ENCODE peak calls at places on chromosomes 5 and 9, in six cellular contexts. One of them, this sample, is unnamed. For H3K36me3, the result is how much of the 10 kb centered on the place peaks cover.

GRCh38 chr9:122128432-122129343 is 30.9 kb downstream of the NDUFA8 start:
- DNase-seq in IMR-90: no peak
- DNase-seq in neuronal stem cell: no peak
- DNase-seq in mesenchymal stem cell: no peak
- DNase-seq in trophoblast cell: no peak
- DNase-seq in H1: no peak
- DNase-seq in this sample: no peak

GRCh38 chr9:69421908-69422801 is 97.1 kb downstream of the ENTREP1 start:
- DNase-seq in IMR-90: peak
- DNase-seq in neuronal stem cell: peak
- DNase-seq in mesenchymal stem cell: peak
- DNase-seq in trophoblast cell: peak
- DNase-seq in H1: peak
- DNase-seq in this sample: peak

GRCh38 chr9:13020706-13021105 is 245.9 kb downstream of the LURAP1L start:
- DNase-seq in IMR-90: no peak
- DNase-seq in neuronal stem cell: no peak
- DNase-seq in mesenchymal stem cell: no peak
- DNase-seq in trophoblast cell: no peak
- DNase-seq in H1: no peak
- DNase-seq in this sample: no peak

GRCh38 chr9:89323257-89323841 is 5.0 kb downstream of the SECISBP2 start:
- DNase-seq in IMR-90: no peak
- DNase-seq in neuronal stem cell: no peak
- DNase-seq in mesenchymal stem cell: no peak
- DNase-seq in trophoblast cell: peak
- DNase-seq in H1: no peak
- DNase-seq in this sample: no peak

GRCh38 chr5:139880416-139881144 is 85.0 kb downstream of the PSD2 start:
- DNase-seq in IMR-90: no peak
- DNase-seq in neuronal stem cell: no peak
- DNase-seq in mesenchymal stem cell: peak
- DNase-seq in trophoblast cell: no peak
- DNase-seq in H1: no peak
- DNase-seq in this sample: no peak

GRCh38 chr5:72584466-72584865 is 77.3 kb upstream of the ZNF366 start:
- DNase-seq in IMR-90: no peak
- DNase-seq in neuronal stem cell: no peak
- DNase-seq in mesenchymal stem cell: no peak
- DNase-seq in trophoblast cell: no peak
- DNase-seq in H1: no peak
- DNase-seq in this sample: no peak

GRCh38 chr9:125889524-125890473 is 142.6 kb downstream of the PBX3 start:
- DNase-seq in IMR-90: peak
- DNase-seq in neuronal stem cell: peak
- DNase-seq in mesenchymal stem cell: peak
- DNase-seq in trophoblast cell: peak
- DNase-seq in H1: no peak
- DNase-seq in this sample: peak

GRCh38 chr9:123081824-123082223 is 48.4 kb downstream of the GPR21 start:
- DNase-seq in IMR-90: peak
- DNase-seq in neuronal stem cell: peak
- DNase-seq in mesenchymal stem cell: peak
- DNase-seq in trophoblast cell: peak
- DNase-seq in H1: no peak
- DNase-seq in this sample: peak

GRCh38 chr9:91197232-91198181 is 164.2 kb downstream of the AUH start:
- DNase-seq in IMR-90: peak
- DNase-seq in neuronal stem cell: no peak
- DNase-seq in mesenchymal stem cell: peak
- DNase-seq in trophoblast cell: peak
- DNase-seq in H1: no peak
- DNase-seq in this sample: peak

GRCh38 chr9:27665121-27665520 is 91.8 kb upstream of the C9orf72 start:
- DNase-seq in IMR-90: no peak
- DNase-seq in neuronal stem cell: no peak
- DNase-seq in mesenchymal stem cell: no peak
- DNase-seq in trophoblast cell: no peak
- DNase-seq in H1: no peak
- DNase-seq in this sample: no peak

GRCh38 chr5:146753618-146754123 is 124.9 kb downstream of the PPP2R2B start:
- DNase-seq in IMR-90: no peak
- DNase-seq in neuronal stem cell: no peak
- DNase-seq in mesenchymal stem cell: no peak
- DNase-seq in trophoblast cell: no peak
- DNase-seq in H1: no peak
- DNase-seq in this sample: no peak

GRCh38 chr9:29039258-29039657 is 1466.0 kb upstream of the C9orf72 start:
- DNase-seq in IMR-90: no peak
- DNase-seq in neuronal stem cell: no peak
- DNase-seq in mesenchymal stem cell: peak
- DNase-seq in trophoblast cell: no peak
- DNase-seq in H1: no peak
- DNase-seq in this sample: no peak

GRCh38 chr9:22008662-22009562 is at the start of gene CDKN2B:
- DNase-seq in IMR-90: peak
- DNase-seq in neuronal stem cell: peak
- DNase-seq in mesenchymal stem cell: peak
- DNase-seq in trophoblast cell: peak
- DNase-seq in H1: no peak
- DNase-seq in this sample: peak

GRCh38 chr5:180950291-180950949 is 38.2 kb upstream of the BTNL3 start:
- DNase-seq in IMR-90: no peak
- DNase-seq in neuronal stem cell: no peak
- DNase-seq in mesenchymal stem cell: no peak
- DNase-seq in trophoblast cell: peak
- DNase-seq in H1: no peak
- DNase-seq in this sample: no peak

GRCh38 chr9:134365791-134366222 is 39.6 kb downstream of the RXRA start:
- DNase-seq in IMR-90: no peak
- DNase-seq in neuronal stem cell: peak
- DNase-seq in mesenchymal stem cell: no peak
- DNase-seq in trophoblast cell: no peak
- DNase-seq in H1: no peak
- DNase-seq in this sample: peak

GRCh38 chr9:20564650-20565049 is 57.6 kb downstream of the MLLT3 start:
- DNase-seq in IMR-90: no peak
- DNase-seq in neuronal stem cell: no peak
- DNase-seq in mesenchymal stem cell: no peak
- DNase-seq in trophoblast cell: no peak
- DNase-seq in H1: no peak
- DNase-seq in this sample: no peak

GRCh38 chr9:84297162-84297821 is 43.3 kb downstream of the SLC28A3 start:
- DNase-seq in IMR-90: peak
- DNase-seq in neuronal stem cell: no peak
- DNase-seq in mesenchymal stem cell: peak
- DNase-seq in trophoblast cell: peak
- DNase-seq in H1: no peak
- DNase-seq in this sample: no peak

GRCh38 chr5:112419596-112420110 is 576 bp upstream of the EPB41L4A start:
- DNase-seq in IMR-90: no peak
- DNase-seq in neuronal stem cell: peak
- DNase-seq in mesenchymal stem cell: peak
- DNase-seq in trophoblast cell: peak
- DNase-seq in H1: no peak
- DNase-seq in this sample: peak

GRCh38 chr5:44952376-44952775 is 143.6 kb downstream of the MRPS30 start:
- DNase-seq in IMR-90: peak
- DNase-seq in neuronal stem cell: no peak
- DNase-seq in mesenchymal stem cell: peak
- DNase-seq in trophoblast cell: peak
- DNase-seq in H1: no peak
- DNase-seq in this sample: peak

GRCh38 chr9:16262467-16263261 is 607.8 kb downstream of the BNC2 start:
- DNase-seq in IMR-90: peak
- DNase-seq in neuronal stem cell: no peak
- DNase-seq in mesenchymal stem cell: peak
- DNase-seq in trophoblast cell: no peak
- DNase-seq in H1: no peak
- DNase-seq in this sample: peak

GRCh38 chr5:143200781-143201398 is 202.6 kb downstream of the NR3C1 start:
- DNase-seq in IMR-90: peak
- DNase-seq in neuronal stem cell: no peak
- DNase-seq in mesenchymal stem cell: peak
- DNase-seq in trophoblast cell: peak
- DNase-seq in H1: no peak
- DNase-seq in this sample: no peak

GRCh38 chr9:28970241-28970654 is 1397.0 kb upstream of the C9orf72 start:
- DNase-seq in IMR-90: no peak
- DNase-seq in neuronal stem cell: no peak
- DNase-seq in mesenchymal stem cell: no peak
- DNase-seq in trophoblast cell: no peak
- DNase-seq in H1: peak
- DNase-seq in this sample: no peak

GRCh38 chr9:130893250-130894101 is 3.1 kb downstream of the QRFP start:
- DNase-seq in IMR-90: no peak
- DNase-seq in neuronal stem cell: no peak
- DNase-seq in mesenchymal stem cell: peak
- DNase-seq in trophoblast cell: peak
- DNase-seq in H1: no peak
- DNase-seq in this sample: peak

GRCh38 chr5:66329078-66329477 is 185.0 kb downstream of the SREK1 start:
- DNase-seq in IMR-90: no peak
- DNase-seq in neuronal stem cell: no peak
- DNase-seq in mesenchymal stem cell: no peak
- DNase-seq in trophoblast cell: peak
- DNase-seq in H1: no peak
- DNase-seq in this sample: peak

GRCh38 chr9:125119643-125120286 is 23.6 kb downstream of the SCAI start:
- DNase-seq in IMR-90: peak
- DNase-seq in neuronal stem cell: no peak
- DNase-seq in mesenchymal stem cell: peak
- DNase-seq in trophoblast cell: peak
- DNase-seq in H1: no peak
- DNase-seq in this sample: peak

GRCh38 chr9:130336027-130336595 is 70.6 kb downstream of the HMCN2 start:
- DNase-seq in IMR-90: no peak
- DNase-seq in neuronal stem cell: no peak
- DNase-seq in mesenchymal stem cell: peak
- DNase-seq in trophoblast cell: no peak
- DNase-seq in H1: no peak
- DNase-seq in this sample: no peak

GRCh38 chr9:132078369-132079356 is 1.0 kb downstream of the MED27 start:
- DNase-seq in IMR-90: peak
- DNase-seq in neuronal stem cell: no peak
- DNase-seq in mesenchymal stem cell: peak
- DNase-seq in trophoblast cell: no peak
- DNase-seq in H1: no peak
- DNase-seq in this sample: peak

GRCh38 chr9:114864471-114864870 is 58.6 kb upstream of the TNFSF15 start:
- DNase-seq in IMR-90: no peak
- DNase-seq in neuronal stem cell: no peak
- DNase-seq in mesenchymal stem cell: peak
- DNase-seq in trophoblast cell: no peak
- DNase-seq in H1: no peak
- DNase-seq in this sample: no peak

DNA sequence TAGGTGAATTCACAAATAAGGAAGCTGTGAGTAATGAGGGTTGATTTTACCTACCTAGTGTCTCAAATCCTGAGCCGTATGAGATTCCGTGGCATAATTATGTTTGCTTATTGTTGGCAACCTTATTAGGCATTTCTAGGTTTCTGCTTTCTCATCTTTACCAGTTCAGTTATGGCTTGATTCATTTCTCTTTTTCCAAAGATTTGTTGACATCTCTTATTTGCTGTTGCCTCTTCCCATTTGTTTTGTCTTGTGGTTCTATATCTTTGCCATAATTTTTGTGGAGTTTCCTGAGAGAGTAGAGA is 470 bp downstream of the IL31RA start:
- DNase-seq in IMR-90: no peak
- DNase-seq in neuronal stem cell: no peak
- DNase-seq in mesenchymal stem cell: no peak
- DNase-seq in trophoblast cell: no peak
- DNase-seq in H1: no peak
- DNase-seq in this sample: no peak
- H3K4me3 ChIP-seq in IMR-90: no peak
- H3K4me3 ChIP-seq in neuronal stem cell: no peak
- H3K4me3 ChIP-seq in mesenchymal stem cell: no peak
- H3K4me3 ChIP-seq in trophoblast cell: no peak
- H3K4me3 ChIP-seq in H1: no peak
- H3K4me3 ChIP-seq in this sample: no peak

GRCh38 chr9:2833096-2833495 is 10.8 kb downstream of the PUM3 start:
- DNase-seq in IMR-90: no peak
- DNase-seq in neuronal stem cell: no peak
- DNase-seq in mesenchymal stem cell: no peak
- DNase-seq in trophoblast cell: no peak
- DNase-seq in H1: no peak
- DNase-seq in this sample: no peak
- H3K36me3 ChIP-seq in IMR-90: under half
- H3K36me3 ChIP-seq in neuronal stem cell: under half
- H3K36me3 ChIP-seq in mesenchymal stem cell: under half
- H3K36me3 ChIP-seq in trophoblast cell: under half
- H3K36me3 ChIP-seq in H1: half or more
- H3K36me3 ChIP-seq in this sample: under half

GRCh38 chr9:136586391-136586790 is 40.5 kb upstream of the NOTCH1 start:
- DNase-seq in IMR-90: no peak
- DNase-seq in neuronal stem cell: no peak
- DNase-seq in mesenchymal stem cell: no peak
- DNase-seq in trophoblast cell: no peak
- DNase-seq in H1: no peak
- DNase-seq in this sample: no peak

GRCh38 chr9:136588663-136589464 is 43.0 kb upstream of the NOTCH1 start:
- DNase-seq in IMR-90: no peak
- DNase-seq in neuronal stem cell: no peak
- DNase-seq in mesenchymal stem cell: no peak
- DNase-seq in trophoblast cell: no peak
- DNase-seq in H1: no peak
- DNase-seq in this sample: peak

GRCh38 chr9:136587145-136587943 is 41.5 kb upstream of the NOTCH1 start:
- DNase-seq in IMR-90: peak
- DNase-seq in neuronal stem cell: no peak
- DNase-seq in mesenchymal stem cell: peak
- DNase-seq in trophoblast cell: no peak
- DNase-seq in H1: no peak
- DNase-seq in this sample: peak

GRCh38 chr9:136589766-136590740 is 44.2 kb upstream of the NOTCH1 start:
- DNase-seq in IMR-90: no peak
- DNase-seq in neuronal stem cell: no peak
- DNase-seq in mesenchymal stem cell: no peak
- DNase-seq in trophoblast cell: no peak
- DNase-seq in H1: no peak
- DNase-seq in this sample: no peak

GRCh38 chr9:136587944-136588662 is 42.3 kb upstream of the NOTCH1 start:
- DNase-seq in IMR-90: no peak
- DNase-seq in neuronal stem cell: peak
- DNase-seq in mesenchymal stem cell: peak
- DNase-seq in trophoblast cell: no peak
- DNase-seq in H1: peak
- DNase-seq in this sample: peak
- H2BK5ac ChIP-seq in IMR-90: no peak
- H2BK5ac ChIP-seq in neuronal stem cell: peak
- H2BK5ac ChIP-seq in mesenchymal stem cell: no peak
- H2BK5ac ChIP-seq in trophoblast cell: peak
- H2BK5ac ChIP-seq in H1: peak
- H2BK5ac ChIP-seq in this sample: peak

DNA sequence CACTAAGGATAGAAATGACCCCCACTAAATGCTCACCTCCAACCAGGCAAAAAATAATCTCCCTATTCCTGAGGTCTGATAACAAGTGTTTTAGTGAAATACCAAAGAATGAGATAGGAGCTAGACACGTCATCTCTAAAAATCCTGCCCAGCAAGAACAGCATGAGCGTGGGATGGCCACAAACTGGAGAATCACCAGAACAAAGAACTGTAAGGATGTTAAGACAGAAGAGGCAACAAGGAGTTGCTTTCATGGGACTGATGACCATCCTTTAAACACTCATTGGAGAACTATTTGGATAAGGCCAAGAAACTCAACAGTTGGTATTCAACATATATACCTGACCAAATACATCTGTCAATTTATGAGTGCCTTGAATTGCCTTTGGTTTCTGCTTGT is 113.7 kb downstream of the RASEF start:
- DNase-seq in IMR-90: no peak
- DNase-seq in neuronal stem cell: no peak
- DNase-seq in mesenchymal stem cell: no peak
- DNase-seq in trophoblast cell: peak
- DNase-seq in H1: no peak
- DNase-seq in this sample: no peak
- H3K4me3 ChIP-seq in IMR-90: no peak
- H3K4me3 ChIP-seq in neuronal stem cell: no peak
- H3K4me3 ChIP-seq in mesenchymal stem cell: no peak
- H3K4me3 ChIP-seq in trophoblast cell: no peak
- H3K4me3 ChIP-seq in H1: no peak
- H3K4me3 ChIP-seq in this sample: no peak

This sample was measured in mesendoderm.